ENCODE peak calls at places on chromosomes 16 and 17, in five cellular contexts. One of them, this sample, is unnamed.

GRCh38 chr17:80743181-80743771 is 198.6 kb downstream of the RPTOR start:
- DNase-seq in head of caudate nucleus: peak; percentile 57
- DNase-seq in HS-27A: no peak
- DNase-seq in skeletal muscle cell: no peak
- DNase-seq in A549: no peak
- DNase-seq in this sample: no peak

GRCh38 chr17:37813753-37814152 is 68.9 kb upstream of the HNF1B start:
- DNase-seq in head of caudate nucleus: peak; percentile 77
- DNase-seq in HS-27A: peak; percentile 63
- DNase-seq in skeletal muscle cell: peak; percentile 75
- DNase-seq in A549: peak; percentile 94
- DNase-seq in this sample: no peak

GRCh38 chr16:19499006-19499405 is 22.9 kb downstream of the GDE1 start:
- DNase-seq in head of caudate nucleus: peak; percentile 21
- DNase-seq in HS-27A: no peak
- DNase-seq in skeletal muscle cell: no peak
- DNase-seq in A549: no peak
- DNase-seq in this sample: no peak

GRCh38 chr17:72183194-72183685 is 62.4 kb downstream of the SOX9 start:
- DNase-seq in head of caudate nucleus: no peak
- DNase-seq in HS-27A: no peak
- DNase-seq in skeletal muscle cell: no peak
- DNase-seq in A549: peak; percentile 68
- DNase-seq in this sample: no peak

GRCh38 chr16:69880640-69881133 is 70.4 kb upstream of the CLEC18A start:
- DNase-seq in head of caudate nucleus: peak; percentile 41
- DNase-seq in HS-27A: no peak
- DNase-seq in skeletal muscle cell: no peak
- DNase-seq in A549: no peak
- DNase-seq in this sample: no peak

GRCh38 chr17:15261818-15262290 is 3.3 kb downstream of the PMP22 start:
- DNase-seq in head of caudate nucleus: peak; percentile 64
- DNase-seq in HS-27A: peak; percentile 51
- DNase-seq in skeletal muscle cell: no peak
- DNase-seq in A549: peak; percentile 42
- DNase-seq in this sample: peak; percentile 2

GRCh38 chr17:69560987-69561441 is 146.5 kb downstream of the MAP2K6 start:
- DNase-seq in head of caudate nucleus: no peak
- DNase-seq in HS-27A: no peak
- DNase-seq in skeletal muscle cell: no peak
- DNase-seq in A549: no peak
- DNase-seq in this sample: no peak

GRCh38 chr16:88622866-88623265 is 15.5 kb upstream of the IL17C start:
- DNase-seq in head of caudate nucleus: peak; percentile 92
- DNase-seq in HS-27A: no peak
- DNase-seq in skeletal muscle cell: no peak
- DNase-seq in A549: no peak
- DNase-seq in this sample: no peak

GRCh38 chr17:78929908-78930775 is 5.0 kb upstream of the TIMP2 start:
- DNase-seq in head of caudate nucleus: no peak
- DNase-seq in HS-27A: no peak
- DNase-seq in skeletal muscle cell: no peak
- DNase-seq in A549: no peak
- DNase-seq in this sample: no peak

GRCh38 chr17:55172612-55173011 is 92.1 kb upstream of the HLF start:
- DNase-seq in head of caudate nucleus: no peak
- DNase-seq in HS-27A: no peak
- DNase-seq in skeletal muscle cell: no peak
- DNase-seq in A549: no peak
- DNase-seq in this sample: no peak

GRCh38 chr17:64354396-64354795 is 36.3 kb downstream of the PECAM1 start:
- DNase-seq in head of caudate nucleus: no peak
- DNase-seq in HS-27A: no peak
- DNase-seq in skeletal muscle cell: no peak
- DNase-seq in A549: no peak
- DNase-seq in this sample: no peak

This sample was measured in Caco-2.